ENCODE peak calls at places on chromosomes 3 and 15, in ten cellular contexts. One of them, this sample, is unnamed.

GRCh38 chr3:28399196-28399595 is 50.6 kb upstream of the AZI2 start:
- DNase-seq in Peyer's patch: no peak
- DNase-seq in type B pancreatic cell: no peak
- DNase-seq in astrocyte of the cerebellum: no peak
- DNase-seq in AG04450: no peak
- DNase-seq in AG04449: no peak
- DNase-seq in osteocyte: no peak
- DNase-seq in lung: no peak
- DNase-seq in hepatocyte: no peak
- DNase-seq in Caco-2: no peak
- DNase-seq in this sample: no peak

GRCh38 chr3:104582092-104582491 is 784.6 kb upstream of the ALCAM start:
- DNase-seq in astrocyte of the cerebellum: no peak
- DNase-seq in osteocyte: no peak
- DNase-seq in hepatocyte: no peak
- DNase-seq in AG04450: no peak
- DNase-seq in Peyer's patch: no peak
- DNase-seq in Caco-2: no peak
- DNase-seq in type B pancreatic cell: no peak
- DNase-seq in lung: no peak
- DNase-seq in AG04449: no peak
- DNase-seq in this sample: no peak

GRCh38 chr15:95304116-95304873 is 1026.2 kb upstream of the NR2F2 start:
- DNase-seq in type B pancreatic cell: no peak
- DNase-seq in lung: no peak
- DNase-seq in Caco-2: no peak
- DNase-seq in hepatocyte: peak; percentile 30
- DNase-seq in AG04449: no peak
- DNase-seq in AG04450: peak; percentile 91
- DNase-seq in osteocyte: no peak
- DNase-seq in Peyer's patch: no peak
- DNase-seq in astrocyte of the cerebellum: no peak
- DNase-seq in this sample: no peak

GRCh38 chr15:20659265-20659664 is 117.7 kb upstream of the GOLGA6L6 start:
- DNase-seq in type B pancreatic cell: no peak
- DNase-seq in osteocyte: peak; percentile 89
- DNase-seq in lung: no peak
- DNase-seq in AG04450: no peak
- DNase-seq in astrocyte of the cerebellum: no peak
- DNase-seq in Peyer's patch: no peak
- DNase-seq in Caco-2: peak; percentile 45
- DNase-seq in AG04449: no peak
- DNase-seq in hepatocyte: no peak
- DNase-seq in this sample: no peak

GRCh38 chr3:191774485-191774884 is 313.5 kb downstream of the PYDC2 start:
- DNase-seq in Caco-2: no peak
- DNase-seq in hepatocyte: peak; percentile 8
- DNase-seq in Peyer's patch: no peak
- DNase-seq in astrocyte of the cerebellum: peak; percentile 95
- DNase-seq in AG04449: peak; percentile 90
- DNase-seq in lung: no peak
- DNase-seq in osteocyte: no peak
- DNase-seq in AG04450: no peak
- DNase-seq in type B pancreatic cell: no peak
- DNase-seq in this sample: peak; percentile 9

GRCh38 chr3:193910886-193911738 is 224.8 kb upstream of the HES1 start:
- DNase-seq in Caco-2: peak; percentile 90
- DNase-seq in AG04449: no peak
- DNase-seq in hepatocyte: peak; percentile 52
- DNase-seq in astrocyte of the cerebellum: no peak
- DNase-seq in lung: peak; percentile 47
- DNase-seq in type B pancreatic cell: no peak
- DNase-seq in AG04450: no peak
- DNase-seq in Peyer's patch: peak; percentile 55
- DNase-seq in osteocyte: no peak
- DNase-seq in this sample: no peak

GRCh38 chr15:88127477-88127799 is 129.1 kb downstream of the NTRK3 start:
- DNase-seq in osteocyte: no peak
- DNase-seq in hepatocyte: no peak
- DNase-seq in Peyer's patch: no peak
- DNase-seq in Caco-2: no peak
- DNase-seq in AG04450: no peak
- DNase-seq in astrocyte of the cerebellum: no peak
- DNase-seq in AG04449: no peak
- DNase-seq in lung: no peak
- DNase-seq in type B pancreatic cell: no peak
- DNase-seq in this sample: no peak

GRCh38 chr3:188904670-188905069 is 267.1 kb upstream of the TPRG1 start:
- DNase-seq in type B pancreatic cell: no peak
- DNase-seq in hepatocyte: peak; percentile 20
- DNase-seq in osteocyte: no peak
- DNase-seq in Caco-2: no peak
- DNase-seq in lung: no peak
- DNase-seq in AG04450: no peak
- DNase-seq in AG04449: no peak
- DNase-seq in astrocyte of the cerebellum: no peak
- DNase-seq in Peyer's patch: no peak
- DNase-seq in this sample: no peak

GRCh38 chr3:9970020-9970652 is 16.5 kb downstream of the EMC3 start:
- DNase-seq in Caco-2: no peak
- DNase-seq in AG04450: no peak
- DNase-seq in AG04449: peak; percentile 50
- DNase-seq in astrocyte of the cerebellum: peak; percentile 62
- DNase-seq in osteocyte: no peak
- DNase-seq in type B pancreatic cell: no peak
- DNase-seq in hepatocyte: no peak
- DNase-seq in Peyer's patch: no peak
- DNase-seq in lung: no peak
- DNase-seq in this sample: no peak

GRCh38 chr3:2098398-2099027 is at the start of gene CNTN4:
- DNase-seq in AG04450: no peak
- DNase-seq in osteocyte: peak; percentile 92
- DNase-seq in hepatocyte: peak; percentile 96
- DNase-seq in astrocyte of the cerebellum: peak; percentile 15
- DNase-seq in type B pancreatic cell: peak; percentile 92
- DNase-seq in AG04449: no peak
- DNase-seq in lung: peak; percentile 76
- DNase-seq in Peyer's patch: peak; percentile 78
- DNase-seq in Caco-2: peak; percentile 85
- DNase-seq in this sample: peak; percentile 16

GRCh38 chr15:79432345-79433311 is 492 bp downstream of the MINAR1 start:
- DNase-seq in lung: no peak
- DNase-seq in type B pancreatic cell: no peak
- DNase-seq in astrocyte of the cerebellum: no peak
- DNase-seq in hepatocyte: peak; percentile 20
- DNase-seq in Peyer's patch: no peak
- DNase-seq in AG04450: no peak
- DNase-seq in Caco-2: no peak
- DNase-seq in osteocyte: no peak
- DNase-seq in AG04449: no peak
- DNase-seq in this sample: no peak

DNA sequence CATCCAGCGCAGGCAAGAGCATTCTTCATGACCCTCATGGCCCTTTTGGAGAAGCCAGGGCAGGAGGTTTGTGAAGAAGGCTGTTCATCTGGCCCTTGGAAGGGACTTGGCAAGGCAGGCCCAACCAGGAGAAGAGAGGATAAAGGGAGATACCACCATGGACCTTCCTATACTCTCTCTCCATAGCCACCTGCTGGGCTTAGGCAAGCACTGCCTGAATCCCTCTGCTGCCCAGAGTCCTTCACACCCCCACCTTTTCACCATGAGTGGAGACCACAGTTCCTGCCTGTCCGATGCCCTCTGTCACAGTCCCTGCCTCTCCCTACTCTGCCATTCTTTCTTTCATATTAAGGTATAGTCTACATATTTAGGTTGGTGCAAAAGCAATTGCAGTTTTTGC is 10.6 kb upstream of the SFMBT1 start:
- DNase-seq in AG04449: no peak
- DNase-seq in lung: no peak
- DNase-seq in astrocyte of the cerebellum: no peak
- DNase-seq in hepatocyte: no peak
- DNase-seq in AG04450: no peak
- DNase-seq in Peyer's patch: peak; percentile 40
- DNase-seq in type B pancreatic cell: no peak
- DNase-seq in osteocyte: no peak
- DNase-seq in Caco-2: peak; percentile 59
- DNase-seq in this sample: no peak
- TF ChIP-seq CTCF in AG04449: peak; percentile 25
- TF ChIP-seq CTCF in lung: no peak
- TF ChIP-seq CTCF in astrocyte of the cerebellum: peak; percentile 18
- TF ChIP-seq CTCF in hepatocyte: no peak
- TF ChIP-seq CTCF in AG04450: peak; percentile 44
- TF ChIP-seq CTCF in Peyer's patch: no peak
- TF ChIP-seq CTCF in type B pancreatic cell: peak; percentile 53
- TF ChIP-seq CTCF in osteocyte: no peak
- TF ChIP-seq CTCF in Caco-2: peak; percentile 75
- TF ChIP-seq CTCF in this sample: peak; percentile 42

DNA sequence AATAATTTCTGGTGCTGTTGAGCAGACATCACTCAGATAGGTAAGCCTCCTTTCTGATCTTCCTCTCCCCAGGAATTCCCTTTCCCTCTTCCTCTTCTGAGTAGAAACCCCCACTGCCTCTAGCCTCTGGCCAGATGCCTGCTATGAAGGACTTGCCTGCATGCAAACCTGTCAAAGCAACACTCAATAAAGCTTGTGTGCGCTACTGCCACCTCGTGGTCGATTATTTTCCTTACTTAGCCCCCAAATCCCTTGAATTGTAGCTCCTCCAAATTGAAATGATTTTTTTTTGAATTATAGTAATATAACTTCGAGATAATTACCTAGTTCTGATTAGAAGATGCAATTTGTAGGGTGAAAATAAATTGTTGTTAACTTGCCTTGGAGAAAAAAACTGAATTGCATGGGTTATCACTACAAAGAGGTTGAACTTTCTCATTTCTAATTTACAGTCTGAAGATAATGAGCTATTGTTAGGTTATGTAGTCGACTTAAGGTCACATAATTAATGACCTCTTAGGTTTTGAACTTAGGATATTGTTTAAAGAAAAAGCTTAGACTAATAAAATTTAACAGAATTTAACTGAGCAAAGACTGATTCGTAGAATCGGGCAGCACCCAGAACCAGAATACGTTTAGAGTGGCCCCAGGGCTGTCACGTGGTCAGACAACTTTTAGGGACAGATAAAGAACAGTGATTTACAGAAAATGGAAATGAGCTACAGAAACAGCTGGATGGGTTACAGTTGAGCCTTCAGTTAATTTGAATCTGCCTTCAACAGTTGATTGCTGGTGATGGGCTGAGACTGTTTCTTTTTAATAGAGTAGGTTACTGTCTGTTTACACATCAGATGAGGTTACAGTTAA is 269.3 kb downstream of the ARPP21 start:
- DNase-seq in Peyer's patch: peak; percentile 81
- DNase-seq in AG04449: peak; percentile 23
- DNase-seq in lung: peak; percentile 62
- DNase-seq in osteocyte: peak; percentile 86
- DNase-seq in Caco-2: peak; percentile 62
- DNase-seq in AG04450: peak; percentile 29
- DNase-seq in astrocyte of the cerebellum: peak; percentile 83
- DNase-seq in hepatocyte: peak; percentile 87
- DNase-seq in type B pancreatic cell: peak; percentile 73
- DNase-seq in this sample: peak; percentile 32
- TF ChIP-seq CTCF in Peyer's patch: peak; percentile 59
- TF ChIP-seq CTCF in AG04449: peak; percentile 53
- TF ChIP-seq CTCF in lung: peak; percentile 43
- TF ChIP-seq CTCF in osteocyte: peak; percentile 87
- TF ChIP-seq CTCF in Caco-2: peak; percentile 65
- TF ChIP-seq CTCF in AG04450: peak; percentile 77
- TF ChIP-seq CTCF in astrocyte of the cerebellum: peak; percentile 78
- TF ChIP-seq CTCF in hepatocyte: peak; percentile 90
- TF ChIP-seq CTCF in type B pancreatic cell: peak; percentile 93
- TF ChIP-seq CTCF in this sample: peak; percentile 70

GRCh38 chr15:72964542-72964941 is 87.7 kb upstream of the NEO1 start:
- DNase-seq in osteocyte: no peak
- DNase-seq in AG04449: no peak
- DNase-seq in astrocyte of the cerebellum: no peak
- DNase-seq in hepatocyte: no peak
- DNase-seq in lung: no peak
- DNase-seq in AG04450: no peak
- DNase-seq in Caco-2: no peak
- DNase-seq in type B pancreatic cell: no peak
- DNase-seq in Peyer's patch: no peak
- DNase-seq in this sample: no peak

GRCh38 chr15:72962054-72962702 is 90.1 kb upstream of the NEO1 start:
- DNase-seq in AG04449: no peak
- DNase-seq in lung: peak; percentile 15
- DNase-seq in AG04450: no peak
- DNase-seq in Peyer's patch: peak; percentile 49
- DNase-seq in hepatocyte: no peak
- DNase-seq in astrocyte of the cerebellum: no peak
- DNase-seq in osteocyte: no peak
- DNase-seq in Caco-2: no peak
- DNase-seq in type B pancreatic cell: no peak
- DNase-seq in this sample: no peak

GRCh38 chr15:72958634-72959033 is 93.6 kb upstream of the NEO1 start:
- DNase-seq in lung: no peak
- DNase-seq in Caco-2: no peak
- DNase-seq in Peyer's patch: peak; percentile 52
- DNase-seq in astrocyte of the cerebellum: no peak
- DNase-seq in hepatocyte: no peak
- DNase-seq in AG04449: no peak
- DNase-seq in AG04450: no peak
- DNase-seq in osteocyte: no peak
- DNase-seq in type B pancreatic cell: no peak
- DNase-seq in this sample: no peak

GRCh38 chr15:72964135-72964534 is 88.1 kb upstream of the NEO1 start:
- DNase-seq in Caco-2: no peak
- DNase-seq in type B pancreatic cell: no peak
- DNase-seq in lung: peak; percentile 15
- DNase-seq in AG04449: no peak
- DNase-seq in osteocyte: no peak
- DNase-seq in hepatocyte: no peak
- DNase-seq in astrocyte of the cerebellum: no peak
- DNase-seq in Peyer's patch: no peak
- DNase-seq in AG04450: no peak
- DNase-seq in this sample: no peak

DNA sequence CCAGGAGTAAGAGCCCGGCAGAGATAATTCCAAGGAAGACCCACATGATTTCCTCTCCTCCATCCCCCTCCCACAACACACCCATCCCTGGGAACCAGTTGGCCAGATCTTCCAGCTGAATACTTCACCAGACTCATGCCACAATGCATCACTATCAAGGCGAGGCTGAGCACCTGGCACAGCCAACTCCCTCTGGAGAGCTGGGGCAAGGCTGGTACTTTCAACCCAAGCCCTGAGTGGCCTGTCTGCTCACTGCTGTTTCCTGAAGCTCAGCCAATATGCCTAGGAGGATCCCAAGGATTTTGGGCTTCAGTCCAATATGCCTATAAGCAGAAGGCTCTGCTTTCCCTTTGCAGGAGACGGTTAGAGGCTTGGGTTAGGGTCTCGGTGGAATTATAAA is 90.9 kb upstream of the NEO1 start:
- DNase-seq in AG04449: no peak
- DNase-seq in hepatocyte: no peak
- DNase-seq in osteocyte: no peak
- DNase-seq in Peyer's patch: peak; percentile 59
- DNase-seq in type B pancreatic cell: no peak
- DNase-seq in AG04450: no peak
- DNase-seq in Caco-2: no peak
- DNase-seq in astrocyte of the cerebellum: no peak
- DNase-seq in lung: peak; percentile 10
- DNase-seq in this sample: no peak
- TF ChIP-seq CTCF in AG04449: no peak
- TF ChIP-seq CTCF in hepatocyte: no peak
- TF ChIP-seq CTCF in osteocyte: no peak
- TF ChIP-seq CTCF in Peyer's patch: no peak
- TF ChIP-seq CTCF in type B pancreatic cell: no peak
- TF ChIP-seq CTCF in AG04450: no peak
- TF ChIP-seq CTCF in Caco-2: no peak
- TF ChIP-seq CTCF in astrocyte of the cerebellum: no peak
- TF ChIP-seq CTCF in lung: no peak
- TF ChIP-seq CTCF in this sample: no peak

GRCh38 chr15:84819291-84819768 is 2.2 kb downstream of the ALPK3 start:
- DNase-seq in type B pancreatic cell: no peak
- DNase-seq in astrocyte of the cerebellum: no peak
- DNase-seq in Caco-2: no peak
- DNase-seq in hepatocyte: peak; percentile 44
- DNase-seq in AG04449: no peak
- DNase-seq in osteocyte: no peak
- DNase-seq in Peyer's patch: no peak
- DNase-seq in lung: no peak
- DNase-seq in AG04450: no peak
- DNase-seq in this sample: no peak
- TF ChIP-seq CTCF in type B pancreatic cell: peak; percentile 49
- TF ChIP-seq CTCF in astrocyte of the cerebellum: no peak
- TF ChIP-seq CTCF in Caco-2: peak; percentile 43
- TF ChIP-seq CTCF in hepatocyte: no peak
- TF ChIP-seq CTCF in AG04449: no peak
- TF ChIP-seq CTCF in osteocyte: no peak
- TF ChIP-seq CTCF in Peyer's patch: no peak
- TF ChIP-seq CTCF in lung: no peak
- TF ChIP-seq CTCF in AG04450: no peak
- TF ChIP-seq CTCF in this sample: peak; percentile 11